ENCODE peak calls at places on chromosomes 11 and 22, in seven cellular contexts. B is fibroblast of the aortic adventitia; V is CD4-positive, alpha-beta T cell; A is WTC11; X is GM20000; L is RWPE1; K is GM13977. R is an unnamed sample.

GRCh38 chr11:113419426-113420003 is 31.9 kb downstream of the ANKK1 start:
- DNase-seq in B (no peak), V (no peak), A (no peak), X (no peak), L (no peak), K (no peak), R (no peak)

GRCh38 chr11:5631969-5632635 is 7.3 kb downstream of the TRIM34 start:
- DNase-seq in B (no peak), V (no peak), A (no peak), X (peak), L (no peak), K (peak), R (no peak)

GRCh38 chr11:76767659-76768058 is 15.5 kb upstream of the TSKU start:
- DNase-seq in B (no peak), V (no peak), A (no peak), X (no peak), L (no peak), K (no peak), R (peak)

GRCh38 chr11:100640646-100641045 is 46.4 kb upstream of the ARHGAP42 start:
- DNase-seq in B (no peak), V (no peak), A (no peak), X (no peak), L (no peak), K (no peak), R (no peak)

GRCh38 chr22:48488611-48489456 is 1338.8 kb downstream of the BRD1 start:
- DNase-seq in B (no peak), V (no peak), A (peak), X (no peak), L (no peak), K (peak), R (no peak)

GRCh38 chr11:78038697-78039313 is 15.7 kb upstream of the KCTD14 start:
- DNase-seq in B (no peak), V (no peak), A (no peak), X (no peak), L (no peak), K (no peak), R (no peak)

GRCh38 chr11:12258451-12258850 is 118.9 kb upstream of the PARVA start:
- DNase-seq in B (peak), V (no peak), A (no peak), X (no peak), L (no peak), K (no peak), R (no peak)

GRCh38 chr11:106276859-106277436 is 199.5 kb downstream of the AASDHPPT start:
- DNase-seq in B (peak), V (no peak), A (no peak), X (no peak), L (peak), K (no peak), R (no peak)

GRCh38 chr11:62721994-62722393 is 5.3 kb downstream of the HNRNPUL2 start:
- DNase-seq in B (peak), V (no peak), A (no peak), X (no peak), L (no peak), K (no peak), R (no peak)

GRCh38 chr11:108670381-108670930 is 5.6 kb downstream of the DDX10 start:
- DNase-seq in B (no peak), V (no peak), A (no peak), X (no peak), L (no peak), K (no peak), R (no peak)

GRCh38 chr11:107785401-107785800 is 73.2 kb downstream of the SLC35F2 start:
- DNase-seq in B (no peak), V (no peak), A (no peak), X (no peak), L (no peak), K (no peak), R (no peak)

GRCh38 chr11:93846411-93846810 is 4.0 kb downstream of the VSTM5 start:
- DNase-seq in B (peak), V (no peak), A (no peak), X (no peak), L (no peak), K (no peak), R (no peak)

GRCh38 chr11:61334434-61335354 is 1.7 kb downstream of the TKFC start:
- DNase-seq in B (peak), V (no peak), A (no peak), X (no peak), L (peak), K (no peak), R (no peak)

GRCh38 chr11:8317164-8317563 is 53.5 kb upstream of the LMO1 start:
- DNase-seq in B (peak), V (no peak), A (no peak), X (no peak), L (no peak), K (no peak), R (no peak)

GRCh38 chr11:15347969-15348734 is 233.4 kb downstream of the INSC start:
- DNase-seq in B (no peak), V (no peak), A (no peak), X (no peak), L (no peak), K (no peak), R (no peak)

GRCh38 chr11:47326198-47326597 is 26.3 kb downstream of the MYBPC3 start:
- DNase-seq in B (no peak), V (no peak), A (no peak), X (no peak), L (no peak), K (peak), R (no peak)

GRCh38 chr11:44950625-44951472 is at the start of gene TP53I11:
- DNase-seq in B (peak), V (peak), A (peak), X (peak), L (peak), K (peak), R (no peak)

GRCh38 chr11:88105952-88106351 is 69.3 kb downstream of the RAB38 start:
- DNase-seq in B (no peak), V (no peak), A (no peak), X (no peak), L (no peak), K (no peak), R (no peak)

GRCh38 chr11:128481135-128481534 is 106.2 kb downstream of the ETS1 start:
- DNase-seq in B (peak), V (no peak), A (no peak), X (no peak), L (no peak), K (no peak), R (no peak)

GRCh38 chr22:46457502-46458488 is 79.6 kb downstream of the CELSR1 start:
- DNase-seq in B (no peak), V (no peak), A (no peak), X (no peak), L (no peak), K (no peak), R (no peak)

GRCh38 chr11:48066881-48067800 is 86.8 kb downstream of the PTPRJ start:
- DNase-seq in B (peak), V (no peak), A (no peak), X (no peak), L (no peak), K (no peak), R (no peak)

GRCh38 chr22:19892249-19892879 is 37.7 kb upstream of the GNB1L start:
- DNase-seq in B (no peak), V (peak), A (no peak), X (peak), L (peak), K (peak), R (no peak)

GRCh38 chr22:32830473-32830872 is 29.0 kb downstream of the TIMP3 start:
- DNase-seq in B (no peak), V (no peak), A (peak), X (no peak), L (no peak), K (no peak), R (no peak)

GRCh38 chr11:58921778-58922390 is 17.4 kb upstream of the GLYATL1 start:
- DNase-seq in B (no peak), V (no peak), A (no peak), X (no peak), L (no peak), K (no peak), R (no peak)

GRCh38 chr11:93972790-93973189 is 48.4 kb upstream of the HEPHL1 start:
- DNase-seq in B (no peak), V (no peak), A (peak), X (no peak), L (no peak), K (no peak), R (no peak)

GRCh38 chr22:19620742-19621371 is 93.4 kb upstream of the SEPTIN5 start:
- DNase-seq in B (no peak), V (no peak), A (no peak), X (no peak), L (no peak), K (no peak), R (peak)

GRCh38 chr11:67300756-67301312 is 2.5 kb upstream of the SSH3 start:
- DNase-seq in B (no peak), V (no peak), A (no peak), X (no peak), L (no peak), K (no peak), R (no peak)

GRCh38 chr11:67303132-67303988 is at the start of gene SSH3:
- DNase-seq in B (peak), V (no peak), A (peak), X (no peak), L (peak), K (no peak), R (peak)

GRCh38 chr11:67302571-67303131 is 679 bp upstream of the SSH3 start:
- DNase-seq in B (no peak), V (no peak), A (peak), X (no peak), L (no peak), K (no peak), R (peak)

GRCh38 chr11:67301313-67301921 is 1.9 kb upstream of the SSH3 start:
- DNase-seq in B (no peak), V (no peak), A (peak), X (no peak), L (no peak), K (no peak), R (no peak)

DNA sequence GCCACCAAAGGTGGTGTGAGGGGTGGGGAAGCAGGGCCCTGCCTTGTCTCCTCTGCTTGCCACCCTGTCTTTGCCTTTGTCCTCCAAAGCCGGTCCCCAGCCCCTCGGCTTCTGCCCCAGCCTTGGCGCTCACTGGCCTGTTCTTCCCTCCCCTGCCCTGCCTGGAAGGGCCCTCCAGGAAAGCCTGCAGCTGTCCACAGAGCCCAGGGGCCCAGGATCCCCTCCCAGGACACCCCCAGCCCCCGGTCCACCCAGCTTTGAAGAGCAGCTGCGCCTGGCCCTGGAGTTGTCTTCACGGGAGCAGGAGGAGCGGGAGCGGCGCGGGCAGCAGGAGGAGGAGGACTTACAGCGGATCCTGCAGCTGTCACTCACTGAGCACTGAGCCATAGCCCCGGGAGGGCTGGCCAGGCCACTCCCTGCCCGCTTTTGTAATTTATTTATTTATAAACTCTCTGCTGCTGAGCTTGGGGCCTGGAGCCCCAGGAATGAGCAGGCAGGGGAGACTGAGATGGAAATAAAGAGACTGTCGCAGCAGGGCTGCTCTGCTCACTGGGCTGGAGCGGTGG is 1.3 kb upstream of the SSH3 start:
- DNase-seq in B (no peak), V (no peak), A (peak), X (no peak), L (peak), K (no peak), R (peak)
- TF ChIP-seq CTCF in B (no peak), V (no peak), A (no peak), X (no peak), L (no peak), K (no peak), R (no peak)

DNA sequence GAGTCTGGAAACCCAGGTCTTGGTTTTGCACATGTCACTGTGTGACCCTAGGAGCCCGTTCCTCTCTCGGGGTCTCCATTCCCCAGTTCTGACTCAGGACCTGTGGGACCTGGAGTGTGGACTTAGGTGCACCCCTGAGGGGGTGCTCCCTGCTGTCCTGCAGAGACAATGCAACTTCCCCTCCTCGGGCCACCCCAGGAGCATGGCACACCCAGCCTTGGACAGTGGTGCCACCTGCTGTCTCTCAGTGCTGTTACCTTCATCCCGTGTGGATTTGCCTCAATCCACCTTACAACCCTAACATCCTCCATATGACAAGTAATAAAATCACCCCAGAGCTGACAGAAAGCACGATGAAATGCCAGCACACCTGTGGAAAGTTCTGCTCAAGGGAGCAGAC is 27.5 kb upstream of the CRYBB3 start:
- DNase-seq in B (no peak), V (peak), A (no peak), X (peak), L (no peak), K (peak), R (no peak)
- TF ChIP-seq CTCF in B (peak), V (peak), A (no peak), X (peak), L (no peak), K (peak), R (peak)

DNA sequence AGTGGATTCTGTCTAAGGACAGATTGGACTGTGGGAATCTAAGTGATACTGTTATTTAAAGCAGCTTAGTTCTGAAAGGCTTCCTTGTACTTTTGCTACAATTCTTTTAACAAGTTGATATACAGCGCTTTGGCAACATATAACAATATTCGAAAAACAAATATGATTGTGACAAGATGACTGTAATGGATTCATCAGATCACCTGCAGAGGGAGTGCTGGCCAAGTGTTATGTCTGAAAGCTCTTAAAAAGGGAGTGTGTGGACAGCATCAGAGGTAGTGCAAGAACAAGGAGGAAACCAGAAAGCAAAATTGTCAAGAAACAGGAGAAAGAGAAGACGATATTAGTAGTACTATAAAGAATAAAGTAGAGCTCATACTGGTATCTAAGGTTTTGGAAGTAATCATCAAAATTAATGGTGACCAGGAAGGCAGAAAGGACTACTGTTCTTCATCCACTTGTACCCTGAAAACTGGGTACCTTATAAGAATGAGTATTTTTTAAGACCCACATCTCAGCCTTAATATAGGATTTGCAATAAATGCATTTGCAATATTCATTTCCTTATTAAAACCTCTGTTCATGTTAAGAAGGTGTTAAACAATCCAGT is 1112.0 kb upstream of the CCDC90B start:
- DNase-seq in B (peak), V (no peak), A (peak), X (peak), L (peak), K (no peak), R (no peak)
- TF ChIP-seq CTCF in B (peak), V (no peak), A (no peak), X (no peak), L (no peak), K (peak), R (peak)

GRCh38 chr11:122020902-122021301 is 95.1 kb downstream of the BLID start:
- DNase-seq in B (peak), V (no peak), A (no peak), X (no peak), L (peak), K (no peak), R (no peak)
- TF ChIP-seq CTCF in B (peak), V (no peak), A (peak), X (no peak), L (peak), K (no peak), R (peak)

DNA sequence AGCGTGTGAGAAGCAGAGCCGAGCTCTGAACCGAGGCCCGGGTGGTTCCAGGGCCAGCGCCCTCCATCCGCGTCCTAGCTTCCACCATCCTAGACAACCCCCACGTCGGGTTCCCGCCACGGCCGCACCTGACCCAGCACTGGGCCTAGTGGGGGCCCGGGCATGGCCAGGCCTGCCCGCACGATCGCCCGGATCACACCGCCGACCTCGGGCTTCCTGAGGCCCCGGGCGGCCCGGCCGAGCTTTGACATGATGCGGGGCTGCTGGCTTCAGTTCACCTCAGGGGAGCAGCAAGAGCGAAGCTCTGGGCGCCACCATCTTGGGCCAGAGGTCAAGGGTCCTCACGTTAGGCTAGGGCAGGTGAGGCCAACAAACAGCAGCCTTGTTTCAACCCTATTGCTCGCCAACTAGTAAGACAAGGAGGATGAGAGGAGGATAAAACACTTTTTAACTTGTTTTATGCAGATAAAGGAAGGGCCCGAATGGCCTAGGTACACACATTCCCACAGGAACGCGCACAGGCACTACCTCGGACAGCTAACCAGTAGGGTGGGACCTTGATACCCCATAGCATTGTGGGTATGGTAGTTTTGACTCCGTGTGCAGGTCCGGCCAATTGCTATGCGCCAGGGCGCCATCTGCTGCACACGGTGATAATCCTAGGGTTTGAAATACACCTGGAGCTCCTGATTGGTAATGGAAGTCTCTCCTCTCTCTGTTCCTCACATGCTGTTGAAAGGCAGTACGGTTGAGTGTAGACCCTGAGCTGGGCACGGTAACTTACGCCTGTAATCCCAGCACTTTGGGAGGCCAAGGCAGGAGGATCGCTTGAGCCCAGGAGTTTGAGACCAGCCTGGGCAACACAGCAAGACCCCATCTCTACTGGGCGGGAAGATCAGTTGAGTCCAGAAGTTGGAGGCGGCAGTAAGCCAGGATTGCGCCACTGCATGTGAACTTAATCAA is at the start of gene MRPL11:
- DNase-seq in B (peak), V (peak), A (peak), X (peak), L (peak), K (peak), R (no peak)
- TF ChIP-seq CTCF in B (peak), V (peak), A (no peak), X (peak), L (peak), K (peak), R (peak)

DNA sequence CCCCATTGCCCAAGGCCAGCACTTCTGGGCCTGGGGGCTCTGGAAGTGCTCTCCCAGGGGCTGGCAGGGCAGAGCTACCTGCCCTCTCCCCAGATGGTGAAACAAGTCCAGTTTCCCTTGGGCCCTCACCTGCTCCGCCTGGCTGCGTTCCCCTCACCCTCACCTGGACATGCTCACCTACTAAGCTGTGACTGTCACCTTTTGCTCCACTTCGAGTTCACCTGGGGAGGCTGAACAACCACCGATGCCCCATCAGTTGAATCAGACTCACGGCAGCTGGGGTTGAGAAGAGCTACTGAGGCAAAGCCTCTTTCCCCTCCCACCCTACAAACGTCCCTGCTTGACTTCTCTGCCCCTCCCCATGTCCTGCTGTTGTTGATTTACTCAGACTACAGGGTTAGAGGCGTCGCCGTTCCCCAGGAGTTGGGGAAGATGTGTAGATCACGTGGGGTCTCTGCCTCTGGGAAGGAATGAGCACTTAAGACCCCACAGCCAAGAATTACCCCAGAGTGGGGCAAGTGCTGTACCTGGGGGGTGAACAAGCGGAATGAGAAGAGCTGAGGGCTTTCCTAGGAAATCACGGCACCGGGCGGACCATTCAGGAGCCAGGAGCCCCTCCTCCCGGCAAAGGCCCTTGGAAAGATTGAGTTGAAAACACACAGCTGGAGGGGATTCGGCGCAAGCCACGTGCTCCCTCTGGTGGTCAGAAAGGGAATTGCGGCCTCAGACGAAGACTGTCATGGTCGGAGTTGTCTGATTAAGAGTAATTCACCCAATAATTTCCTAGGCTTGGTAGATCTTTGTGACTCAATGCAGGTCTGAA is 7.1 kb downstream of the FXYD2 start:
- DNase-seq in B (peak), V (peak), A (peak), X (peak), L (peak), K (peak), R (peak)
- TF ChIP-seq CTCF in B (peak), V (peak), A (peak), X (peak), L (peak), K (peak), R (peak)

DNA sequence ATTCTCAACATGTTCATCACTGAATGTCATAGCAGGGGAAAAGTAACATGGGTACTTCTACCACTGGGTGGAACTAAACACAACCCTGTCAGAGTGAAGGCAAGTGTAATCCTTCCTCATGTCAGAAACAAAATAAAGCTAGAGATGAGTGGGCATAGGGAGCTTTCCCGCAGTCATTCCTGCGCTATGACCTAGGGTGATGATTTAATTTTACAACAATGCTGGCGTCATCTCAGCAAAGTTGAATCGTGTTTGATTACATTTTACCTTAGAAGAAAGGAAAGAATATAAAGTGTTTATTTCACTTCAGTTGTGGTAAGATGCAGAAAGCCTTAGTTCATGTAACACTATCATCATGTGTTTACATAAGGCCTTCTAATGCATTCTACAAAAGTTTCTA is 355.6 kb downstream of the METTL15 start:
- DNase-seq in B (peak), V (no peak), A (no peak), X (no peak), L (no peak), K (no peak), R (no peak)
- TF ChIP-seq CTCF in B (no peak), V (no peak), A (no peak), X (no peak), L (no peak), K (no peak), R (no peak)

GRCh38 chr11:110430267-110431211 is 791 bp downstream of the FDX1 start:
- DNase-seq in B (peak), V (no peak), A (no peak), X (peak), L (no peak), K (peak), R (no peak)
- TF ChIP-seq CTCF in B (no peak), V (no peak), A (no peak), X (no peak), L (peak), K (no peak), R (peak)